ENCODE peak calls at places on chromosome 16, in five cellular contexts. L, F, A, U and J are unnamed samples.

GRCh38 chr16:65154321-65154720 is 32.5 kb upstream of the CDH11 start:
- DNase-seq in L (no peak), F (no peak), A (no peak), U (no peak), J (no peak)

GRCh38 chr16:87581867-87582220 is 20.5 kb upstream of the JPH3 start:
- DNase-seq in L (peak), F (peak), A (no peak), U (peak), J (peak)

GRCh38 chr16:27736431-27736830 is 186.5 kb downstream of the KATNIP start:
- DNase-seq in L (no peak), F (no peak), A (no peak), U (no peak), J (no peak)

GRCh38 chr16:70638814-70639792 is 7.3 kb upstream of the IL34 start:
- DNase-seq in L (no peak), F (peak), A (no peak), U (no peak), J (no peak)

GRCh38 chr16:74726056-74726455 is 25.4 kb upstream of the MLKL start:
- DNase-seq in L (no peak), F (no peak), A (no peak), U (no peak), J (no peak)

GRCh38 chr16:71845639-71846431 is at the start of gene ATXN1L:
- DNase-seq in L (peak), F (peak), A (peak), U (peak), J (peak)

GRCh38 chr16:23079683-23080221 is 69.5 kb downstream of the USP31 start:
- DNase-seq in L (no peak), F (no peak), A (no peak), U (no peak), J (no peak)

GRCh38 chr16:27600386-27600785 is 50.4 kb downstream of the KATNIP start:
- DNase-seq in L (no peak), F (no peak), A (no peak), U (no peak), J (no peak)

GRCh38 chr16:30371248-30371816 is 1.0 kb upstream of the TBC1D10B start:
- DNase-seq in L (no peak), F (no peak), A (no peak), U (no peak), J (no peak)

GRCh38 chr16:12257926-12258561 is 281.5 kb downstream of the SNX29 start:
- DNase-seq in L (no peak), F (no peak), A (peak), U (peak), J (peak)

GRCh38 chr16:87457051-87457611 is 35.7 kb downstream of the ZCCHC14 start:
- DNase-seq in L (no peak), F (peak), A (no peak), U (no peak), J (no peak)

GRCh38 chr16:49337814-49338350 is 35.7 kb upstream of the C16orf78 start:
- DNase-seq in L (no peak), F (no peak), A (no peak), U (no peak), J (no peak)

GRCh38 chr16:24188143-24188542 is 68.0 kb upstream of the CACNG3 start:
- DNase-seq in L (no peak), F (no peak), A (no peak), U (no peak), J (no peak)

GRCh38 chr16:35302859-35303258 is 1843.4 kb downstream of the TP53TG3F start:
- DNase-seq in L (no peak), F (no peak), A (no peak), U (no peak), J (no peak)

GRCh38 chr16:80583466-80583865 is 42.7 kb downstream of the DYNLRB2 start:
- DNase-seq in L (peak), F (peak), A (no peak), U (peak), J (no peak)

GRCh38 chr16:70579648-70580630 is 56.3 kb downstream of the SF3B3 start:
- DNase-seq in L (no peak), F (no peak), A (no peak), U (peak), J (peak)

GRCh38 chr16:69071036-69071435 is 34.4 kb upstream of the HAS3 start:
- DNase-seq in L (no peak), F (no peak), A (no peak), U (no peak), J (no peak)

GRCh38 chr16:26281681-26282080 is 589.9 kb downstream of the HS3ST4 start:
- DNase-seq in L (no peak), F (no peak), A (no peak), U (no peak), J (no peak)

GRCh38 chr16:1147027-1147426 is 5.9 kb upstream of the CACNA1H start:
- DNase-seq in L (no peak), F (no peak), A (no peak), U (no peak), J (no peak)

GRCh38 chr16:19831678-19832077 is 53.0 kb downstream of the GPRC5B start:
- DNase-seq in L (no peak), F (peak), A (no peak), U (peak), J (no peak)

GRCh38 chr16:85361441-85362118 is 249.3 kb upstream of the CIBAR2 start:
- DNase-seq in L (no peak), F (no peak), A (peak), U (no peak), J (no peak)

GRCh38 chr16:86722970-86723369 is 144.6 kb downstream of the FOXL1 start:
- DNase-seq in L (no peak), F (peak), A (no peak), U (no peak), J (no peak)

GRCh38 chr16:28097500-28097899 is 34.0 kb upstream of the GSG1L start:
- DNase-seq in L (no peak), F (no peak), A (no peak), U (no peak), J (no peak)

GRCh38 chr16:84096447-84097005 is 20.2 kb downstream of the MBTPS1 start:
- DNase-seq in L (no peak), F (no peak), A (no peak), U (no peak), J (no peak)
- TF ChIP-seq POLR2A in L (no peak), F (no peak), A (no peak), U (no peak), J (no peak)

DNA sequence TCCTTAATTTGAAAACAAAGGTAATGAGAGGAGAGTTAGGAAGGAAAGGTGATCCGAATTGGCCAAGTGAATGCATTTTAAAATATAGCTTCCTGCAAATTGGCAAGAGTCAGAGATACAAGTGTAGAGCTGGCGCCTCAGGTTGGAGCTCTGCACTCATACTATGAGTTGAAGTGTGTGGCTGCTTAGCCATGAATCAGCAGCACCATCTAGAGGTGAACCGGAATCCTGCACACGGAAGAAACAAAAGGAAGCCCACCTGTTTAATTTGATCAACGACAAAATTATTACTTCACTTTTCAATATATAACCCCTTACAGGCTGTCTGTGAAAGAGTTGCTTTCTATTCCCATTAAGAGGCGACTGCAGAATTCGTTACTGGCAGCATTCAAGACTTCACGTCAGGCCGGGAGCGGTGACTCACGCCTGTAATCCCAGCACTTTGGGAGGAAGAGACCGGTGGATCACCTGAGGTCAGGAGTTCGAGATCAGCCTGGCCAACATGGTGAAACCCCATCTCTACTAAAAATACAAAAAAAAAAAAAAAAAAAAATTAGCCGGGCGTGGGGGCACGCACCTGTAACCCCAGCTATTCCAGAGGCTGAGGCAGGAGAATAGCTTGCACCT is 1253.7 kb upstream of the CDH8 start:
- DNase-seq in L (no peak), F (no peak), A (no peak), U (no peak), J (peak)
- TF ChIP-seq CTCF in L (no peak), F (peak), A (peak), U (no peak), J (peak)

DNA sequence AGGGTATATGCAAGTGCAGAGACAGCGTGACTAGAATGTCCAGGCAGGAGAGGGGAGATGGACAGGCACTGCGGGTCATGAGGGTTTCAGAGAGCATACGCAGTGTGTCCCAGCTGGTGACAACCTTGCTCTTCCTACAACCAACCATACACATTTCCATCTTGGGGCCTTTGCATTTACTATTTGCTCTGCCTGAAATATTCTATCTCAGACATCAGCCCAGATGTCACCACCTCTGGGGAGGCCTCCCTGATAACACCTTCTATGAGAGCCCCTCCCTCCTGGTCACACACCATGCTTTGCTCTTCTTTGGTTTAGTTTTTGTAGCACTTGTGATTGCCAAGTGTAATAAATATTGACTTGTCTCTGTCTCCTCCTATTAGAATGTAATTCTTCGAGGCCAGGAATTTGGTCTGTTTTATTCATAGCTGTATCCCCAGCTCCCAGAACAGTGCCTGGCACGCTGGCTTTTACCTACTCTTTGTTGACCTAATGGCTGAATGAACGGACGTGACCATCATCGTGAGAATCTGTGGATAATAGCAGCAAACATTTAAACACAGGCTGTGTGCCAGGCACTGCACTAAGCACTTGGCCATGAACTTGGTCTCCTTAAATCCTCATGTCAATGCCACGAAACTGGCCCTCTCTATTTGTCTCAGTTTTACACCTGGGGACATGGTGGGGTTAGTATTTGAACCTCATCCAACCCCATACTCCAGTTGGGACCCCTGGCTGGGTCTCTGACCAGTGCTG is 51.9 kb downstream of the PLCG2 start:
- DNase-seq in L (no peak), F (no peak), A (no peak), U (no peak), J (no peak)
- TF ChIP-seq POLR2A in L (no peak), F (no peak), A (no peak), U (no peak), J (no peak)

DNA sequence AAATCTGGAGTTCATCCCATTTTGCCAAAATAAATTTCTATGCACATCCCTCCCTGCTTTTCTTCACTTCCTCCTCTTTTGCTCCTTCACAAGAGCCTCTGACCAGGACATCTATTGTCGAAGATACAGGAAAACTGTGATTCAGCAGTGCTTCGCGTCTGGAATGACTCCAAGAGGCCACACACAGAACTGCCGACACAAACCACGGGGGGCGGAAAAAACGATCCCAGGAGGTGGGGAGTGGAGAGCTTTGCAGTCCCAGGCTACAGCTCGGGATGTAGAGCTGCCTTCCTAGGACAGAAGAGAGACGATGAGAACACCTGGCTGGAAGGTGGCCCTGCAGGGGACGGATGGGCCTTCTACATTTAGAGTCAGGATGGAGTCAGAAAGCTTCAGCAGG is 102.8 kb downstream of the XYLT1 start:
- DNase-seq in L (no peak), F (peak), A (no peak), U (no peak), J (no peak)
- TF ChIP-seq CTCF in L (no peak), F (peak), A (no peak), U (no peak), J (no peak)

DNA sequence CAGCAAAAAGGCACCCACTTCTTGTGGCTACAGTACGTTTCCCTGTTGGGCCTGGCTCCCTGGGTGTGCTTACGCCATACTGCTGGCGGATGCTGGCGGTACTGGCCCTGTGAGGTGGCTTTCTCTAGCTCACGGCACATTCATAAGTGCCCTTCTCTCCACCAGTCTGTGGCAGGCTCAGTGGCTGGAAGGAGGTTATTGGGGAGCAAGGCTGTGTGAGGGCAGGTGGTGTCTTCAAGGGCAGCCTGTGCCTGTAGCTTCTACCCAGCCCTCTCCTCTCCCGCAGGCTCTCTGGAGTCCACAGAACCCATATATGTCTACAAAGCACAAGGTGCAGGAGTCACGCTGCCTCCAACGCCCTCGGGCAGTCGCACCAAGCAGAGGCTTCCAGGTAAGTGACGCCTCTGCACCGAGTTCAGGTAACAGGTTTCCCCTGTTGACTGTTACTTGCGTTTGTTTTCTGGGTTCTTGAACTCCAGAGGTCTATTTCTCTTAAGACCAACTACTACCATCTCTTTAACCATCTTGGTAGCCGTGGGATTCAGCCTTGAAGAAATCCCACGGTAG is 20.6 kb downstream of the NTAN1 start:
- DNase-seq in L (no peak), F (no peak), A (no peak), U (no peak), J (no peak)
- TF ChIP-seq POLR2A in L (no peak), F (no peak), A (no peak), U (no peak), J (no peak)

DNA sequence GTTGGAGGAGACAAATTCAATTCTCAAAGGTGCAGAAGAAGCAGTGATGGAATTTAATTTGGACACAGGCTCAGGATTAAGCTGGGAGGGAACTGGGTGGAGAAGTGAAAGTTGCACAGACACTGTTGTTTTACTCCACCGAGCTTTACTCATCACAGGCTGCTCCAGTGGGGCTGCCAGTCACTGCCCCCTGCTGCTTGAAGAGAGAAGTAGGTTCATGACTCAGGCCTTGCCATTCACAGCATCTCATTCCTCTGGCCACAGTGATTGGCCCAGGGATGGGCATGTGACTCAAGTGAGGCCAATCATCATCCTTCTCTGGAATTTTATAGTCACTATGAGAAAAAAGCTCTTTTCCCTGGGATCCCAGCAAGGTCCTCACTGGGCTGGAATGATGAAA is 11.8 kb downstream of the GNAO1 start:
- DNase-seq in L (no peak), F (peak), A (no peak), U (no peak), J (no peak)
- TF ChIP-seq CTCF in L (no peak), F (peak), A (peak), U (no peak), J (peak)

DNA sequence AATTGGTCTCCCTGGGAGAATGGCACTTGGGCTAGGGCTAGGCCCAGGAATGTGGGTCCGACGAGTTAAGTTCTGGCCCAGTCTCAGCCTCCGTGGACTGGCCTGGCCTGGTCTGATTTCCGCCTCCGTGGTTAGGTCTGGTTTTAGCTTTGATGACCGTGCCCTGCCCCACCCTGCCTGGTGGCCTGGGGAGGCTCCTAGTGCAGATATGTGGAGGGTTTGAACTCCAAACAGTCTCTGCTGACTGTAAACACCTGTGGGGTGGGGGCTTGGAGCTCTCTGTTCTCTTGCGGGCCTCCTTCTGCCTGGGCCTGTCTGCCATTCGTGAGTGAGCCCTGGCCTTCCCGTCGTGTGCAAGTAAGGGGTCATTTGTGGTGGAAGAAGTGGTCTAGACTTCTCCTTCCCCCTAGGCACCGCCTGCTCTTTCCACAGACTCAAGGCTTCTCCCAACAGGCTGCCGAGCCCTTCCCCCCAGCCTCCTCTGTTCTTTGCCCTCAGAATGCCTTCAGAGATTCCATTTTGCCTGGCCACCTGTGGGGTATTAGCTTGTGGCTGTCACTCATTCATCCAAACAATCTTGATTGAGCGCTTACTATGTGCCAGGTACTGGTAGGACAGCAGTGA is 1.5 kb downstream of the ATP6V0C start:
- DNase-seq in L (no peak), F (no peak), A (no peak), U (no peak), J (peak)
- TF ChIP-seq POLR2A in L (no peak), F (no peak), A (no peak), U (no peak), J (no peak)

GRCh38 chr16:59327894-59328293 is 593.8 kb upstream of the GOT2 start:
- DNase-seq in L (no peak), F (no peak), A (no peak), U (no peak), J (no peak)

GRCh38 chr16:59324462-59324861 is 590.3 kb upstream of the GOT2 start:
- DNase-seq in L (no peak), F (peak), A (no peak), U (no peak), J (no peak)

DNA sequence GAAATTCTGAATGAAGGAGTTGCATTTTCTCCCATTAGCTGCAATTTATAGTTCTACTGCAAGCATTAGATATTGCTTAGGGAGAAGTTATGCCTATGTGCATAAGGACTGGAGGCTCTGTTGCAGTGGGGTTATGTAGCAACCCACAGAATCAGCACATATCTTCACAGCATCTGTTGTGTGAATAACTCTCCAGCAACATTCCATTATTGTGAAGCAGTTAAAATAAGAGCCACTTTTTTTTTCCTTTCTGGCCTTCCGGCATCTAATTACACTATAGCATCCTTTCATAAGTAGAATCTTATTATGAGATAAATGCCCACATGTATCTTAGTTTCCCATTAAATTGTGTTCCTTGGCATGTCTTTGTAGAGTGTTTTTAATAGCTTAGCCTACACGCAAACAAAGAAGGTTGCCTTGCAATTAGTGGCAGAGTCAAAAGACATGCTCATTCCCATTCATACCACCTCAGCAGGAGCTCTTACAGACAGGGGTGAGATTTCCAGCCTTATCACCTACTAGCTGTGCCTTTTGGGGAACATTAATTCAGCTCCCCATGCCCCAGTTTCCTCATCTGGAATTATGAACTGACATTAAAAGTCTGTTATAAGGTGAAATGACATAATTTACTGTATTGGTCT is 596.0 kb upstream of the GOT2 start:
- DNase-seq in L (no peak), F (peak), A (no peak), U (no peak), J (no peak)
- TF ChIP-seq CTCF in L (no peak), F (no peak), A (no peak), U (no peak), J (no peak)

GRCh38 chr16:8376430-8376829 is 213.9 kb downstream of the TMEM114 start:
- DNase-seq in L (no peak), F (no peak), A (no peak), U (no peak), J (no peak)

GRCh38 chr16:8374586-8374985 is 215.7 kb downstream of the TMEM114 start:
- DNase-seq in L (no peak), F (no peak), A (no peak), U (no peak), J (no peak)

GRCh38 chr16:8375208-8375607 is 215.1 kb downstream of the TMEM114 start:
- DNase-seq in L (no peak), F (no peak), A (no peak), U (no peak), J (no peak)

GRCh38 chr16:8377864-8378263 is 212.4 kb downstream of the TMEM114 start:
- DNase-seq in L (no peak), F (no peak), A (no peak), U (no peak), J (no peak)

GRCh38 chr16:8376858-8377257 is 213.5 kb downstream of the TMEM114 start:
- DNase-seq in L (no peak), F (no peak), A (no peak), U (no peak), J (no peak)
- TF ChIP-seq POLR2A in L (no peak), F (no peak), A (no peak), U (no peak), J (no peak)

GRCh38 chr16:55502801-55503366 is 6.0 kb upstream of the LPCAT2 start:
- DNase-seq in L (peak), F (peak), A (peak), U (peak), J (peak)
- TF ChIP-seq CTCF in L (no peak), F (no peak), A (peak), U (no peak), J (no peak)